ENCODE peak calls at places on chromosomes 6 and 20, in six cellular contexts. J is endothelial cell of umbilical vein, O is astrocyte, E is K562, G is adipocyte, L is HCT116. T is an unnamed sample.

GRCh38 chr6:44056392-44057237 is 70.6 kb downstream of the MRPL14 start:
- DNase-seq in G (no peak), E (no peak), O (peak; percentile 83), L (no peak), J (peak; percentile 63), T (no peak)

GRCh38 chr6:3734023-3734422 is 17.5 kb downstream of the PXDC1 start:
- DNase-seq in G (no peak), J (no peak), E (no peak), O (no peak), L (no peak), T (no peak)

GRCh38 chr6:165249808-165250207 is 59.6 kb downstream of the C6orf118 start:
- DNase-seq in O (no peak), G (no peak), L (no peak), E (no peak), J (no peak), T (no peak)

GRCh38 chr20:33277471-33278441 is 5.3 kb upstream of the BPIFB1 start:
- DNase-seq in O (no peak), E (no peak), L (no peak), J (no peak), G (no peak), T (peak; percentile 26)

GRCh38 chr6:30061766-30062458 is 847 bp downstream of the POLR1H start:
- DNase-seq in J (no peak), E (peak; percentile 60), G (peak; percentile 51), O (peak; percentile 26), L (no peak), T (peak; percentile 44)

GRCh38 chr20:43533060-43533459 is 25.6 kb downstream of the L3MBTL1 start:
- DNase-seq in O (no peak), G (peak; percentile 35), E (no peak), L (no peak), J (no peak), T (no peak)

GRCh38 chr20:16760431-16761304 is 12.5 kb downstream of the OTOR start:
- DNase-seq in E (no peak), G (no peak), L (no peak), O (no peak), J (no peak), T (peak; percentile 63)

GRCh38 chr6:39225946-39226437 is 3.3 kb downstream of the KCNK5 start:
- DNase-seq in E (peak; percentile 88), G (no peak), L (no peak), J (no peak), O (no peak), T (no peak)

GRCh38 chr20:37379967-37380828 is 34.3 kb downstream of the SRC start:
- DNase-seq in L (no peak), E (peak; percentile 39), J (no peak), O (peak; percentile 29), G (no peak), T (peak; percentile 81)

GRCh38 chr20:21498646-21499045 is 15.2 kb downstream of the NKX2-2 start:
- DNase-seq in L (no peak), J (no peak), O (no peak), G (no peak), E (no peak), T (no peak)

GRCh38 chr6:118650500-118651281 is 700 bp downstream of the CEP85L start:
- DNase-seq in L (no peak), J (no peak), O (no peak), G (peak; percentile 82), E (peak; percentile 58), T (peak; percentile 34)

GRCh38 chr6:151389640-151390275 is 1.6 kb downstream of the ZBTB2 start:
- DNase-seq in E (peak; percentile 66), G (peak; percentile 84), L (no peak), J (peak; percentile 74), O (peak; percentile 55), T (peak; percentile 58)

GRCh38 chr6:43687437-43688347 is at the start of gene MRPS18A:
- DNase-seq in J (peak; percentile 71), L (peak; percentile 69), G (peak; percentile 93), O (peak; percentile 67), E (peak; percentile 94), T (peak; percentile 90)

GRCh38 chr20:9136114-9136513 is 67.2 kb downstream of the PLCB4 start:
- DNase-seq in J (peak; percentile 79), E (peak; percentile 71), O (no peak), G (no peak), L (no peak), T (no peak)

GRCh38 chr6:20234136-20234535 is 21.9 kb upstream of the MBOAT1 start:
- DNase-seq in L (no peak), G (peak; percentile 50), O (no peak), J (no peak), E (no peak), T (no peak)

GRCh38 chr6:148146717-148147116 is 195.9 kb upstream of the SASH1 start:
- DNase-seq in E (no peak), L (peak; percentile 13), O (peak; percentile 54), G (no peak), J (peak; percentile 95), T (peak; percentile 84)

GRCh38 chr6:10633216-10633615 is 61.2 kb downstream of the C6orf52 start:
- DNase-seq in O (peak; percentile 76), J (peak; percentile 76), G (peak; percentile 44), L (peak; percentile 60), E (peak; percentile 63), T (peak; percentile 95)

GRCh38 chr6:36600564-36601146 is 6.5 kb downstream of the SRSF3 start:
- DNase-seq in G (no peak), J (no peak), O (no peak), E (no peak), L (no peak), T (no peak)

GRCh38 chr6:36599791-36600209 is 5.6 kb downstream of the SRSF3 start:
- DNase-seq in J (no peak), O (peak; percentile 55), E (no peak), L (no peak), G (peak; percentile 55), T (no peak)

GRCh38 chr6:36597775-36598174 is 3.6 kb downstream of the SRSF3 start:
- DNase-seq in G (no peak), L (no peak), E (no peak), O (no peak), J (no peak), T (no peak)

GRCh38 chr6:36598326-36598725 is 4.2 kb downstream of the SRSF3 start:
- DNase-seq in G (no peak), J (no peak), E (no peak), O (no peak), L (no peak), T (no peak)

GRCh38 chr6:36598739-36599318 is 4.7 kb downstream of the SRSF3 start:
- DNase-seq in O (no peak), E (no peak), J (no peak), G (no peak), L (no peak), T (no peak)
- H3K9ac ChIP-seq in O (peak overlapping the region; percentile 99), E (peak overlapping the region; percentile 92), J (no peak overlapping the region), G (peak overlapping the region; percentile 100), L (no peak overlapping the region), T (no peak overlapping the region)

GRCh38 chr20:38450412-38450975 is 15.4 kb upstream of the SNHG17 start:
- DNase-seq in L (no peak), J (peak; percentile 84), G (no peak), E (peak; percentile 58), O (peak; percentile 78), T (peak; percentile 30)

GRCh38 chr20:38458314-38458713 is 14.3 kb upstream of the RALGAPB start:
- DNase-seq in G (no peak), L (no peak), E (no peak), J (no peak), O (no peak), T (no peak)

GRCh38 chr20:38453941-38454340 is 18.7 kb upstream of the RALGAPB start:
- DNase-seq in J (no peak), G (no peak), E (no peak), L (no peak), O (no peak), T (no peak)

GRCh38 chr20:38452880-38453624 is 17.9 kb upstream of the SNHG17 start:
- DNase-seq in E (peak; percentile 93), J (peak; percentile 77), O (peak; percentile 75), G (no peak), L (no peak), T (peak; percentile 78)

DNA sequence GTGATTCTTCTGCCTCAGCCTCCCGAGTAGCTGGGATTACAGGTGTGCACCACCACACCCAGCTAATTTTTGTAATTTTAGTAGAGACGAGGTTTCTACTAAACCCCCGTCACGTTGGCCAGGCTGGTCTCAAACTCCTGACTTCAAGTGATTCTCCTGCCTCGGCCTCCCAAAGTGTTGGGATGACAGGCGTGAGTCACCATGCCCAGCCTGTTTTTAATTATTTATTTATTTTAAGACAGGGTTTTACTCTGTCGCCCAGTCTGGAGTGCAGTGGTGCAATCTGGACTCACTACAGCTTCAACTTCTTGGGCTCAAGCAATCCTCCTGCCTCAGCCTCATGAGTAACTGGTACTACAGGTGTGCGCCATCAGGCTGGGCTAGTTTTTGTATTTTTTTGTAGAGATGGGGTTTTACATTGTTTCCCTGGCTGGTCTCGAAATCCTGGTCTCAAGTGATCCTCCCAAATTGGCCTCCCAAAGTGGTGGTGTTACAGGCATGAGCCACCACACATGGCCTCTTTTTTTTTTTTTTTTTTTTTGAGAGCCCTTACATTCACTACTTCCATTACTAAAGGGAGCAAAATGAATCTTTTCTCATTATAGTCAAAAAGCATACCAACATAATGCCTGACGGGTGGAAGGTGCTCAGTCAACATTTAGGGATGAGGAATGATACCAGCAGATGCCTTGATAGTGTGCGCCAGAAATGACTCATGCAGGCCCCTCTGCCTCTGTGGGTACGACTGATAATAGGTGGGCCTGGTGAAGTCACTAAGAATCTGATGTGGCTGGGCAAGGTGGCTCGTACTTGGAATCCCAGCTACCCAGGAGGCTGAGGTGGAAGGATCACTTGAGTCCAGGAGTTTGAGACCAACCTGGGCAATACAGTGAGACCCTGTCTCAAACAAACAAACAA is 17.8 kb upstream of the RALGAPB start:
- DNase-seq in G (no peak), J (no peak), O (no peak), L (no peak), E (peak; percentile 47), T (no peak)
- H3K9ac ChIP-seq in G (no peak overlapping the region), J (no peak overlapping the region), O (no peak overlapping the region), L (no peak overlapping the region), E (no peak overlapping the region), T (no peak overlapping the region)

GRCh38 chr20:61522498-61523090 is 270.5 kb downstream of the CDH4 start:
- DNase-seq in L (no peak), E (no peak), O (no peak), G (no peak), J (no peak), T (no peak)

GRCh38 chr20:61523145-61523544 is 271.1 kb downstream of the CDH4 start:
- DNase-seq in J (no peak), O (no peak), L (no peak), G (no peak), E (no peak), T (no peak)

GRCh38 chr20:61520076-61520639 is 268.1 kb downstream of the CDH4 start:
- DNase-seq in G (no peak), J (no peak), E (no peak), L (no peak), O (no peak), T (no peak)

GRCh38 chr20:61520761-61521460 is 268.9 kb downstream of the CDH4 start:
- DNase-seq in J (no peak), L (no peak), O (peak; percentile 88), G (no peak), E (peak; percentile 34), T (no peak)

GRCh38 chr20:61521680-61522420 is 269.8 kb downstream of the CDH4 start:
- DNase-seq in E (peak; percentile 76), J (no peak), L (no peak), G (no peak), O (peak; percentile 73), T (no peak)
- H3K9ac ChIP-seq in E (no peak overlapping the region), J (no peak overlapping the region), L (no peak overlapping the region), G (no peak overlapping the region), O (peak overlapping the region; percentile 21), T (no peak overlapping the region)

DNA sequence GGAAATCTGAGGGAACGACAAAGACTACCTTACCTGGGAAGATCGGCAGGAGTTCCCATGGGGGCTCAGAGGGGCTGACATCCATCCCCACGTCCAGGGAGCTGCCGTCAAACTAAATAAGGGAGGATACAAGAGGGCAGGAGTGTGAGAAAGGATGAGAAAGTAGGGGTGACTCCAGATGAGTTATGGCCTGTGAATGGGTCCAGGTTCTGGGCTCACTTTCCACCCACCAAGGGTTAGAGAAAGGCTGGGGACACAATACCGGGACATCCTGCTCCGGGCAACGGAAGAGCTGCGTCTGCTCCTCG is 683 bp downstream of the ATF6B start:
- DNase-seq in E (no peak), O (no peak), J (no peak), G (no peak), L (no peak), T (no peak)
- H3K9ac ChIP-seq in E (peak overlapping the region; percentile 90), O (peak overlapping the region; percentile 98), J (peak overlapping the region; percentile 89), G (peak overlapping the region; percentile 100), L (peak overlapping the region; percentile 93), T (peak overlapping the region; percentile 87)

T was measured in PC-3.